ENCODE peak calls at places on chromosomes 2 and 18, in four cellular contexts. O is AG08396, P is PC-9, G is non-pigmented ciliary epithelial cell. N is an unnamed sample.

GRCh38 chr2:55232863-55233657 is 572 bp downstream of the RPS27A start:
- DNase-seq in G (no peak), O (peak), P (no peak), N (peak)

GRCh38 chr2:96207073-96207777 is 1.4 kb downstream of the STARD7 start:
- DNase-seq in G (no peak), P (no peak), O (no peak), N (no peak)

GRCh38 chr2:148674063-148675020 is 29.8 kb downstream of the EPC2 start:
- DNase-seq in P (peak), O (no peak), G (no peak), N (peak)

GRCh38 chr18:79869591-79870368 is 72.0 kb downstream of the KCNG2 start:
- DNase-seq in G (no peak), O (no peak), P (no peak), N (no peak)

GRCh38 chr2:9991221-9991620 is 39.7 kb downstream of the GRHL1 start:
- DNase-seq in G (no peak), P (no peak), O (no peak), N (no peak)

GRCh38 chr2:151238527-151239487 is 22.9 kb downstream of the RBM43 start:
- DNase-seq in O (peak), P (peak), G (peak), N (no peak)

GRCh38 chr18:78825168-78825567 is 154.4 kb upstream of the SALL3 start:
- DNase-seq in O (no peak), G (no peak), P (no peak), N (no peak)

GRCh38 chr2:230913406-230913805 is 11.6 kb downstream of the GPR55 start:
- DNase-seq in O (no peak), G (no peak), P (no peak), N (no peak)

GRCh38 chr2:214169736-214170135 is 241.1 kb upstream of the VWC2L start:
- DNase-seq in G (no peak), P (no peak), O (peak), N (no peak)

GRCh38 chr2:101854877-101855276 is 136.9 kb upstream of the IL1R2 start:
- DNase-seq in P (no peak), G (no peak), O (no peak), N (no peak)

GRCh38 chr2:238231809-238232208 is 8.0 kb downstream of the HES6 start:
- DNase-seq in O (no peak), P (no peak), G (no peak), N (no peak)

GRCh38 chr18:34970106-34970505 is 71.1 kb upstream of the MAPRE2 start:
- DNase-seq in P (no peak), O (peak), G (no peak), N (no peak)

GRCh38 chr2:221241072-221241471 is 331.0 kb downstream of the EPHA4 start:
- DNase-seq in G (no peak), P (no peak), O (no peak), N (no peak)

GRCh38 chr2:224162122-224162521 is 123.0 kb upstream of the SERPINE2 start:
- DNase-seq in P (no peak), G (no peak), O (peak), N (no peak)

GRCh38 chr2:127166221-127166860 is 53.8 kb downstream of the CYP27C1 start:
- DNase-seq in P (no peak), G (no peak), O (no peak), N (no peak)

GRCh38 chr18:79538635-79539034 is 141.0 kb upstream of the CTDP1 start:
- DNase-seq in O (no peak), G (no peak), P (no peak), N (no peak)

GRCh38 chr2:61769093-61769675 is 84.7 kb downstream of the FAM161A start:
- DNase-seq in G (no peak), P (no peak), O (no peak), N (no peak)

GRCh38 chr2:160207804-160208661 is 8.0 kb upstream of the ITGB6 start:
- DNase-seq in P (peak), O (peak), G (no peak), N (peak)

GRCh38 chr18:22509423-22509822 is 91.7 kb upstream of the CTAGE1 start:
- DNase-seq in G (no peak), P (no peak), O (no peak), N (no peak)

GRCh38 chr2:201466050-201466660 is 14.6 kb downstream of the STRADB start:
- DNase-seq in P (no peak), G (peak), O (peak), N (no peak)

GRCh38 chr2:208189782-208190181 is at the start of gene C2orf80:
- DNase-seq in P (no peak), G (no peak), O (no peak), N (no peak)

GRCh38 chr2:227389661-227390060 is 1.9 kb upstream of the SCYGR1 start:
- DNase-seq in G (no peak), O (no peak), P (no peak), N (no peak)

GRCh38 chr2:17851731-17852585 is 26.5 kb upstream of the KCNS3 start:
- DNase-seq in G (peak), P (peak), O (peak), N (peak)

GRCh38 chr18:49048361-49048760 is 97.6 kb upstream of the SMAD7 start:
- DNase-seq in G (peak), O (no peak), P (no peak), N (no peak)

GRCh38 chr2:179701524-179702110 is 159.8 kb downstream of the ZNF385B start:
- DNase-seq in O (no peak), P (peak), G (no peak), N (no peak)

GRCh38 chr2:110732422-110733413 is at the start of gene ACOXL:
- DNase-seq in O (no peak), P (peak), G (no peak), N (no peak)

GRCh38 chr2:133200684-133201421 is 367.4 kb downstream of the NCKAP5 start:
- DNase-seq in O (peak), G (peak), P (no peak), N (no peak)

GRCh38 chr2:30421551-30422436 is 25.3 kb upstream of the LCLAT1 start:
- DNase-seq in P (no peak), G (peak), O (no peak), N (no peak)

GRCh38 chr2:53129851-53130250 is 637.8 kb upstream of the CHAC2 start:
- DNase-seq in O (peak), G (peak), P (peak), N (no peak)

GRCh38 chr2:181070119-181070833 is 89.9 kb downstream of the UBE2E3 start:
- DNase-seq in O (peak), G (peak), P (peak), N (no peak)

GRCh38 chr2:171420728-171421563 is 12.8 kb downstream of the METTL8 start:
- DNase-seq in O (no peak), P (no peak), G (no peak), N (no peak)

GRCh38 chr2:46964835-46965560 is 49.4 kb upstream of the MCFD2 start:
- DNase-seq in P (peak), G (no peak), O (no peak), N (no peak)

GRCh38 chr2:238498188-238498587 is 71.5 kb downstream of the ASB1 start:
- DNase-seq in P (no peak), O (no peak), G (no peak), N (no peak)

GRCh38 chr2:98503481-98504096 is 58.9 kb downstream of the INPP4A start:
- DNase-seq in G (no peak), P (no peak), O (no peak), N (no peak)

GRCh38 chr2:75602724-75603342 is 42.1 kb upstream of the EVA1A start:
- DNase-seq in O (no peak), P (peak), G (peak), N (no peak)

GRCh38 chr2:168119519-168120141 is 127.8 kb downstream of the STK39 start:
- DNase-seq in G (peak), O (peak), P (no peak), N (peak)

GRCh38 chr2:26840937-26841610 is 6.9 kb upstream of the DPYSL5 start:
- DNase-seq in G (no peak), P (no peak), O (no peak), N (no peak)

GRCh38 chr18:57780318-57781127 is 22.6 kb downstream of the ATP8B1 start:
- DNase-seq in G (no peak), O (peak), P (peak), N (no peak)

N was measured in GM06990.